ENCODE peak calls at places on chromosomes 3 and 15, in four cellular contexts. L, Z, X and G are unnamed samples.

GRCh38 chr3:45549961-45550360 is 44.6 kb upstream of the LIMD1 start:
- DNase-seq in L (no peak), Z (no peak), X (no peak), G (no peak)

GRCh38 chr15:69755571-69756310 is 303.1 kb downstream of the RPLP1 start:
- DNase-seq in L (no peak), Z (no peak), X (no peak), G (no peak)

GRCh38 chr3:112117826-112118571 is 15.0 kb downstream of the GCSAM start:
- DNase-seq in L (no peak), Z (no peak), X (no peak), G (no peak)

GRCh38 chr3:197135212-197135611 is 105.6 kb upstream of the MELTF start:
- DNase-seq in L (no peak), Z (no peak), X (no peak), G (no peak)

GRCh38 chr15:57692709-57693108 is 13.8 kb upstream of the POLR2M start:
- DNase-seq in L (peak), Z (no peak), X (peak), G (no peak)

GRCh38 chr3:47324278-47324865 is 41.6 kb downstream of the KLHL18 start:
- DNase-seq in L (peak), Z (peak), X (peak), G (peak)

GRCh38 chr3:43559961-43560360 is 61.9 kb downstream of the ANO10 start:
- DNase-seq in L (no peak), Z (no peak), X (peak), G (no peak)

GRCh38 chr3:133964547-133964946 is 65.2 kb downstream of the SLCO2A1 start:
- DNase-seq in L (no peak), Z (no peak), X (no peak), G (no peak)

GRCh38 chr15:62782896-62783295 is 259.7 kb upstream of the TPM1 start:
- DNase-seq in L (no peak), Z (no peak), X (peak), G (no peak)

GRCh38 chr15:75369897-75370581 is 1.6 kb upstream of the MAN2C1 start:
- DNase-seq in L (no peak), Z (no peak), X (no peak), G (no peak)

GRCh38 chr3:23461069-23461468 is 257.9 kb downstream of the UBE2E2 start:
- DNase-seq in L (no peak), Z (no peak), X (peak), G (no peak)
- TF ChIP-seq CTCF in L (no peak), Z (no peak), X (no peak), G (no peak)

GRCh38 chr3:155847993-155848392 is 6.2 kb downstream of the SLC33A1 start:
- DNase-seq in L (no peak), Z (no peak), X (no peak), G (no peak)

GRCh38 chr3:155854147-155854940 is at the start of gene SLC33A1:
- DNase-seq in L (peak), Z (peak), X (peak), G (peak)

DNA sequence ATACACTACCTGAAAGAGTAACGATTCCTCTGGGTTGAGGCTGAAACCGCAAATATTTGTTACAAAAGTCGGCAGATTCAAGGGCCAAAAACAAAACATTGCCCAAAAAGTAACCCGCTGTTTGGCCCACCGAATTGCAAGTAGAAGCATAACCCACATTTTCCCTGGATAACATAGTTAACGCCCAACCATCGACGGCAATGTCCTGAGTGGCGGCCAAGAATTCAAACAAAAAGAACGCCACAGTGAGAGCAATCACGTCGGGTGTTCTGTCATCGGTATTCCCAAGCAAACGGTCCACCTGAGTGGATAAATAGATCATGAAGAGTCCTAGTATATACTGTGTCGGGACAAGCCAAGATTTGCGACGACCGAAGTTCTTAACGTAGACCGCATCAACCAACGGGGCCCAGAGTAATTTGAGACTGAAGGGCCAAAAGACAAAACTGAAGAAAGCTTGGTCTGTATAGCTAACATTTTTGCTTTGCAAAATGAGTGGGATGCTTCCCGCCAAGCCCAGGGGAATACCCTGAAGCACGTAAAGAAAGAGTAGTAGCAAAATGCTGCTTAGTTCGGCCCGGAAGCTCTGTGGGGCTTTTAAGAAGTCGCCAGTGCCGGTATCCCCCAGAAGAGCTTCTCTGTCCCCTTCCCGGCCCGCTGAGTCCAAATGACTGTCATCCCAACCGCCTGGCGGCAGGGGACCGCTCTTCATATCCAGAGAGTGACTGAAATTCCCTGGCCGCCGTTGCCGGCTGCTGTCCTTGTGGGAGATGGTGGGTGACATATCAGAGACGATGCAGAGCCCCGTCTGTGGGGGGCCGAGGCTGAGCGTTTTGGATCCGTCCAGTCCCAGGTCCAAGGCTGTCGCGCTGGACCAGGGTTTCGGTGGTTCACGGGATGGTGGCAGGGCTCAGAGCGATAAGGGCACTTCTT is 747 bp downstream of the SLC33A1 start:
- DNase-seq in L (peak), Z (no peak), X (peak), G (no peak)
- TF ChIP-seq CTCF in L (peak), Z (peak), X (no peak), G (no peak)

GRCh38 chr15:43440721-43441281 is 52.2 kb downstream of the TP53BP1 start:
- DNase-seq in L (peak), Z (peak), X (peak), G (no peak)
- TF ChIP-seq CTCF in L (peak), Z (peak), X (peak), G (no peak)

GRCh38 chr3:96416549-96417255 is 397.7 kb upstream of the EPHA6 start:
- DNase-seq in L (no peak), Z (no peak), X (no peak), G (no peak)
- TF ChIP-seq CTCF in L (no peak), Z (no peak), X (no peak), G (no peak)

DNA sequence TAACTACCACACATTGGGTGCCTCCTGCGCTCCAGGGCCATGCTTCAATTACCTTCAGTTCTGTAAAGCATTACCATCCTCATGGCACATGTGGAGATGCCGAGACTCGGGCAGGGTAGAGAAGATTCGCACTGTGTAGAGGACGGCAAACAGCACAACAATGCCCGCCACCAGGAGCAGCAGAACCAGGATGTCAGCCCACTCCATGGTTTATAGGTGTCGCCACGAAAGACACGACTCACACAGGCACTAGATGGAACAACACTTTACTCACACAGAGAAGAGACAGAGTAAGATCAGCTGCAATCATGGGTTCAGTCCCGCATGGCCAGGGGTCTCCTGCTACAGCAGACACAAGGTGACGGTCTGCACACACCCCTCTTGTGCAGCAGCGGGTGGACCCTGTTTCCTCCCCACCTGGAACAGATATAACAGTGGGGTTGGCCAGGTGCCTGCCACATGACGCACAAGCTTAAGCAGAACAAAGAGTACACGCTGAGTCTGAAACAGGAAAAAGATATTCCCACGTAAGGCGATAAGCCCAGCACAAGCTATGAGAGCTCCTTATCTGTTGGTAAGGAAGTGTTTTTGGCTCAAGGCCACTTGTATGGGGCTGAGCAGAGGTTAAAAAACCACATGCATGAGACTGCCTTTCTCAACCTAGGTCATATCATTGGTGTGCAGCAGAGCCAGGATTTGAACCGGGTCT is 2.5 kb upstream of the TBC1D21 start:
- DNase-seq in L (peak), Z (no peak), X (peak), G (no peak)
- TF ChIP-seq CTCF in L (peak), Z (no peak), X (no peak), G (no peak)

DNA sequence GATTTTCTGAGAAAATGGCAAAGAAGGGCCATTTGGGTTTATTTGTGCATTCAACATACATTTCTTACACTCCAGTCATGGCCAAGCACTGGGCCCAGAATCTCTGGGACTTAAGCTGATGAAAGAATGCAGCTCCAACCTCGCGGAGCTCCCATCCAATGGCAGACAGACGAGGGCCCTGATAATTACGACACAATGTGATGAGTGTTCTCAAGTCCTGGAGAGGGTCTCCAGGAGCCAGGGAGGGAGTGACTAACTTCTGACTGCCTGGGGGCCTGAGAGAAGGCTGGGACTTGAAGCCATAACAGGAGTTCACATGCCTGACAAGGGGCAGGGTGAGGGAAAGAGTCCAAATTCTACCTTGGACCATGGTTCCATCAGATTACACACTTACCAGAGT is 42.6 kb upstream of the BNC1 start:
- DNase-seq in L (no peak), Z (no peak), X (no peak), G (no peak)
- TF ChIP-seq CTCF in L (no peak), Z (no peak), X (no peak), G (no peak)

DNA sequence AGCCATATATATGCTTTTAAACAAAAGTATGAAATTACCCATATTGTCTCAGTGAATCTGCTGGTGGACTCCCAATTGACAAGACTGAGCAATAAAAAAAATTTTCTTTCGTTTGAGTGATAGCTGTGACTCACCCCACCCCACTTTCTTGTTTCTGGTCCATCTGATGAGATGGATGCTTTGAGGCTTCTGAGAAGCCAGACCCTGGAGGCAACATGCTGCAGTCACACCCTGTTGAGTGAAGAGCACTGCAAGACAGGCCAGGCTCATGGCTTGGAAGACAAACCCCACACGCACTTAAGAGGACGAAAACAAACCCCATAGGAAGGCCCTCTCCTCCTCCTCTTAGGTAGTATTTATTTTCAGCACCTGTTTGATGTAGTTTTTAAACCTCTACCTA is 276.0 kb upstream of the TTC14 start:
- DNase-seq in L (no peak), Z (no peak), X (no peak), G (no peak)
- TF ChIP-seq CTCF in L (no peak), Z (no peak), X (no peak), G (no peak)

GRCh38 chr3:160648701-160649100 is 28.3 kb upstream of the ARL14 start:
- DNase-seq in L (no peak), Z (no peak), X (no peak), G (no peak)

GRCh38 chr3:160644491-160644890 is 32.5 kb upstream of the ARL14 start:
- DNase-seq in L (no peak), Z (no peak), X (no peak), G (no peak)

GRCh38 chr3:160641675-160642330 is 35.2 kb upstream of the ARL14 start:
- DNase-seq in L (peak), Z (no peak), X (peak), G (no peak)

GRCh38 chr3:160649596-160649995 is 27.4 kb upstream of the ARL14 start:
- DNase-seq in L (no peak), Z (no peak), X (no peak), G (no peak)

GRCh38 chr3:160643994-160644393 is 33.0 kb upstream of the ARL14 start:
- DNase-seq in L (no peak), Z (no peak), X (peak), G (no peak)
- TF ChIP-seq CTCF in L (no peak), Z (no peak), X (peak), G (no peak)

GRCh38 chr15:101583284-101583683 is 68.9 kb downstream of the TM2D3 start:
- DNase-seq in L (no peak), Z (no peak), X (no peak), G (no peak)

GRCh38 chr15:101579766-101580165 is 72.4 kb downstream of the TM2D3 start:
- DNase-seq in L (no peak), Z (peak), X (no peak), G (no peak)

DNA sequence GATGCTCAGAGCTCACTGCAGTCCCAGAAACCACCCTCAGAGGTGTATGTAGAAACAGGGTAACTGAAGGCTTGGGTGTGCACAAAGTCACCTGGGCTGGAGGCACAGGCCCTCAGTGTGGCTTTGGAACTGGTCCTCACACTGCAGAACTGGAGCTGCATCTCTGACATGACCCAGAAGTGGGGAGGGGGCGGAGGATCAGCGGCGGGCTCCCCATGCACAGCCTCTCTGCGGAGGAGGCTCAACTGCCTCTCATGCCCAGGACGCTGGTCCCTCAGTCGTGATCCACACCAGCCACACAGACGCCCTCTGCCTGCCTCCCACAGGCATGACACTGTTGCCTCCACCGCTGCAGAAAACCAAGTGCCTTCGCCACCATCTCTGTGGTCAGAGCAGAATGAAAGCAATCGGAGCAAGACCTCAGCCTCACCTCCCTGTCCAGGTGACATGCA is 73.7 kb downstream of the TM2D3 start:
- DNase-seq in L (peak), Z (no peak), X (no peak), G (no peak)
- TF ChIP-seq CTCF in L (peak), Z (peak), X (peak), G (peak)

DNA sequence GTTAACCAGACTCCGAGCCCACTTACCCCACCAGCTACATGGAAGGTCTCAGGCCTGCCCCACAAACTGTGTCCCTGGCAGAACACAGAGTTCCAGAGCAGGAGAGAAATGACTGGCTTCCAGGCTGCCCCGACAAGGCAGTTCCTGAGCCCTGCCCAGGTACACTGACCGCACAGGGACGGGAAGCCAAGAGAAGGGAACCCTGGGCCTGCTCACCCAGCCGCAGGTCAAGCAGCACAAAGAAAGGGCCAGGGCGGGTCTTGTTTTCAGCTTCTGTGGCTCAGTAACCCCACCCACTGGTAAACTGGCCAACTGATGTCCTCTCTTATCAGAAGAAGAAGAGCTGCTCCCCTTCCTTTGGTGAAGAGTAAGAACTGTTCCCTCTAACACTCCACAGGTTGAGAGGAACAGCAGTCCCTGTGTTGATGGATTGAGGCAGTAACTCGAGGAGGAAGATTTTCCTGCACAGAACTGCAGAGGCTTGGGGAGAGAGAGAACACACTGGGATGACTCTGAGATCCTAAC is 68.4 kb downstream of the CRTC3 start:
- DNase-seq in L (peak), Z (peak), X (peak), G (no peak)
- TF ChIP-seq CTCF in L (no peak), Z (no peak), X (peak), G (no peak)